ENCODE peak calls at places on chromosome 5, in four cellular contexts. D, U, X and R are unnamed samples.

GRCh38 chr5:147782053-147783028 is at the start of gene JAKMIP2:
- DNase-seq in D (peak; percentile 70), U (peak; percentile 84), X (peak; percentile 7), R (no peak)

GRCh38 chr5:143188692-143189091 is 214.8 kb downstream of the NR3C1 start:
- DNase-seq in D (no peak), U (no peak), X (no peak), R (no peak)

GRCh38 chr5:53479045-53479655 is 1.3 kb upstream of the FST start:
- DNase-seq in D (no peak), U (no peak), X (no peak), R (no peak)

GRCh38 chr5:101418735-101419134 is 515.7 kb upstream of the ST8SIA4 start:
- DNase-seq in D (no peak), U (no peak), X (no peak), R (no peak)

GRCh38 chr5:149514512-149514911 is 36.7 kb downstream of the CSNK1A1 start:
- DNase-seq in D (no peak), U (no peak), X (no peak), R (no peak)

GRCh38 chr5:127830829-127831598 is 127.8 kb downstream of the CCDC192 start:
- DNase-seq in D (no peak), U (no peak), X (no peak), R (no peak)

GRCh38 chr5:1052641-1053390 is 44.2 kb downstream of the NKD2 start:
- DNase-seq in D (no peak), U (no peak), X (no peak), R (no peak)

GRCh38 chr5:114101153-114101552 is 260.7 kb upstream of the KCNN2 start:
- DNase-seq in D (no peak), U (no peak), X (no peak), R (no peak)

GRCh38 chr5:83925952-83926351 is 205.3 kb upstream of the HAPLN1 start:
- DNase-seq in D (no peak), U (no peak), X (no peak), R (no peak)

GRCh38 chr5:83925321-83925877 is 204.7 kb upstream of the HAPLN1 start:
- DNase-seq in D (no peak), U (no peak), X (no peak), R (no peak)

GRCh38 chr5:83924891-83925290 is 204.2 kb upstream of the HAPLN1 start:
- DNase-seq in D (no peak), U (no peak), X (no peak), R (no peak)

GRCh38 chr5:83922699-83923098 is 202.0 kb upstream of the HAPLN1 start:
- DNase-seq in D (no peak), U (no peak), X (no peak), R (no peak)

DNA sequence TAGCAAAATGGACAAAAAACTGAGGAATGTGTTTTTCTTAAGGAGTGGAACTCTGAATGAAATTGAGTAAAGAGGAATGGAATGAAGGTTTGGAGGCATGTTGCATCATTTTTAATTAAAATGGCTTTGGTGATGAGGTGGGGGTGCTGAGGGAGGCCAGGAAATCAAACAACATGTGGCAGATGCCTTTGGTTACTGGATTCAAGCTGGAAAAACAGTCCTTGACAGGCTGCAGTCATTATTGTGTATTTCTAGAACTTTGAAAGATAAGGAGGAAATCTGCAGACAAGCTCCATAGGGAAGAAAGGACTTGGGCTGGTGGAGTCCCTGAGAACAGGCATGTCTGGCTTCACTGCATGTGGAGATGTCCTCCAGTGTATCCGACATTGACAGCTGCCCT is 203.5 kb upstream of the HAPLN1 start:
- DNase-seq in D (no peak), U (no peak), X (no peak), R (no peak)
- TF ChIP-seq POLR2AphosphoS5 in D (no peak), U (no peak), X (no peak), R (no peak)

GRCh38 chr5:154937186-154937717 is 759 bp downstream of the GEMIN5 start:
- DNase-seq in D (no peak), U (no peak), X (no peak), R (no peak)
- H3K27ac ChIP-seq in D (peak overlapping the region; percentile 13), U (peak overlapping the region; percentile 25), X (peak overlapping the region; percentile 64), R (peak overlapping the region; percentile 94)

GRCh38 chr5:168951764-168952163 is 349.2 kb downstream of the SLIT3 start:
- DNase-seq in D (no peak), U (no peak), X (no peak), R (no peak)

GRCh38 chr5:168948746-168949145 is 352.2 kb downstream of the SLIT3 start:
- DNase-seq in D (no peak), U (no peak), X (no peak), R (no peak)

GRCh38 chr5:168950241-168950951 is 350.5 kb downstream of the SLIT3 start:
- DNase-seq in D (no peak), U (no peak), X (no peak), R (no peak)

GRCh38 chr5:168947212-168947868 is 353.6 kb downstream of the SLIT3 start:
- DNase-seq in D (no peak), U (no peak), X (no peak), R (peak; percentile 20)

GRCh38 chr5:168951341-168951740 is 349.6 kb downstream of the SLIT3 start:
- DNase-seq in D (no peak), U (no peak), X (no peak), R (no peak)
- TF ChIP-seq POLR2AphosphoS5 in D (peak; percentile 23), U (no peak), X (no peak), R (no peak)

GRCh38 chr5:73883646-73884045 is 257.6 kb downstream of the ARHGEF28 start:
- DNase-seq in D (no peak), U (no peak), X (no peak), R (no peak)
- H3K27ac ChIP-seq in D (no peak overlapping the region), U (no peak overlapping the region), X (no peak overlapping the region), R (no peak overlapping the region)

GRCh38 chr5:33362915-33363314 is 77.8 kb upstream of the TARS1 start:
- DNase-seq in D (no peak), U (no peak), X (no peak), R (no peak)
- TF ChIP-seq POLR2AphosphoS5 in D (no peak), U (no peak), X (no peak), R (no peak)

GRCh38 chr5:157866536-157866935 is 7.6 kb upstream of the CLINT1 start:
- DNase-seq in D (no peak), U (no peak), X (no peak), R (no peak)

GRCh38 chr5:157865844-157866243 is 6.9 kb upstream of the CLINT1 start:
- DNase-seq in D (no peak), U (no peak), X (no peak), R (no peak)

GRCh38 chr5:157874861-157875260 is 15.9 kb upstream of the CLINT1 start:
- DNase-seq in D (no peak), U (no peak), X (no peak), R (no peak)

GRCh38 chr5:157867736-157868135 is 8.8 kb upstream of the CLINT1 start:
- DNase-seq in D (no peak), U (no peak), X (no peak), R (no peak)

DNA sequence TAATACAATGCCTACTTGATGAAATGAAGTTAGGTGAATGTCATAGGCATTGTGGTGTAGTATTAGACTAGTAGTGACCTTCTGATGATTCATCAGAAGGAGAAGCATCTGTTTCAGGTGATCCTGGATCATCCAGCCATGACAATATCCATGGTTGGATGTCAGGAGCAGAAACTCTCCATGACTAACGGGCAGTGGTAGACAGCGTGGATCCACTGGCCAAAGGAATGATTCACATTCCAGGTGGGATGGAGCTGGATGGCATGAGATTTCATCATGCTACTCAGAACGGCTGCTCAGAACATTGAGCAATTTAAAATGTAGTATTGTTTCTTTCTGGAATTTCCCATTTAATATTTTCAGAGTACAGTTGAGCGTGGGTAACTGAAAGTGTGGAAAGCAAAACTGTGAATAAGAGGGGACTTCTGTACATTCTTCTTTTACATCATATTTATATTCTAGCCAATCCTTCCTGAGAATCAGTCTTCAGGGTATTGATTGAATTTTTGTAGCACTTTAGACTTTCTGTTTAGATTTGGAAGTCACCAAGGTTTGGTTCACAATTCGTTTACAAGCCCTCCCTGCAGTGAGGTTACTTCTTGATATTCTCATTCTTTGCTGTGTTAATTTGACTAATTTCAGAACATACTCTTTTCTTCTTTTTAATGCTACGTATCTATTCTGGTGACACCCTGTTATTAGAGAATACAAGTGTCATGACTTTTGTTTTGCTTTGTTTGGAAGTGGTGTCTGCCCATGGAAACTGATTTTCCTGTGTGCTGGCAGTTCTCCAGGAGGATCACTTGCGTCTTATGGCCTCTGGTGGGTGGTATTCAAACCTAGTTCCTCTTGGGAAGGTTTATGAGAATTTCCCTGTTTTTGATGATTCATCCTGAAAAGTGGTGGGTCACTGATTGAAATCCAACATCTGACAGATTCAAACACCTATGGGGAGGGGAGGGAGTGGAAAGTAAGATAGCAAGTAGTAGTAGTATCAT is 12.2 kb upstream of the CLINT1 start:
- DNase-seq in D (no peak), U (no peak), X (no peak), R (no peak)
- H3K27ac ChIP-seq in D (no peak overlapping the region), U (no peak overlapping the region), X (no peak overlapping the region), R (no peak overlapping the region)

GRCh38 chr5:38417658-38418017 is 138.8 kb downstream of the LIFR start:
- DNase-seq in D (no peak), U (no peak), X (no peak), R (no peak)
- TF ChIP-seq POLR2AphosphoS5 in D (no peak), U (no peak), X (no peak), R (no peak)

DNA sequence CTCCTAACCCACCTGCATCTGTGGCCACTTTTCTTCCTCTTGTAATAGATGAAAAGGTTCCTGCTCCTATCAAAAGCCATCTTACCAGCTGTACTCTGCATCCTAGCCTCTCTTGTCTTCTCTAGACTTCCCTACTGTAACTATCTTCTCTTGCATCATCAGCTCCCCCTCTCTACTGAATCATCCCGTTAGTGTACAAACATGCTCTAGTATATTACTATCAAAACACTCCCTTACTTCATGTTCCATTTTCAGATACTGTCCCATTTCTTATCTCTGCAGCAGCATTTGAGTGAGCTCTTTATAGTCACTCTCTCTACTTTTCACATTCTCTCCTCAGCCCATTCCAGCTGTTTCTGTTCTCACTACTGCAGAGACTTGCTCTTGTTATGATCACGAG is 2.8 kb downstream of the SRA1 start:
- DNase-seq in D (no peak), U (no peak), X (no peak), R (no peak)
- H3K27ac ChIP-seq in D (no peak overlapping the region), U (no peak overlapping the region), X (peak overlapping the region; percentile 16), R (no peak overlapping the region)

GRCh38 chr5:76081811-76082783 is 1.1 kb upstream of the SV2C start:
- DNase-seq in D (no peak), U (no peak), X (no peak), R (no peak)
- TF ChIP-seq POLR2AphosphoS5 in D (no peak), U (no peak), X (no peak), R (no peak)

GRCh38 chr5:42855386-42855785 is 43.7 kb upstream of the SELENOP start:
- DNase-seq in D (no peak), U (no peak), X (no peak), R (no peak)
- H3K27ac ChIP-seq in D (no peak overlapping the region), U (no peak overlapping the region), X (no peak overlapping the region), R (no peak overlapping the region)